ENCODE peak calls at places on chromosomes 7 and 10, in four cellular contexts. G is GM12865, O is HCT116, W is IMR-90. T is an unnamed sample.

GRCh38 chr10:97016728-97017473 is 168.9 kb downstream of the SLIT1 start:
- DNase-seq in W (no peak), G (peak; percentile 84), O (no peak), T (no peak)

GRCh38 chr7:71131753-71132520 is at the start of gene GALNT17:
- DNase-seq in W (no peak), O (no peak), G (no peak), T (no peak)

GRCh38 chr7:80027616-80028173 is 106.9 kb upstream of the GNAI1 start:
- DNase-seq in O (no peak), W (no peak), G (no peak), T (no peak)

GRCh38 chr10:36254191-36254590 is 612.1 kb upstream of the FZD8 start:
- DNase-seq in O (no peak), G (no peak), W (peak; percentile 16), T (peak; percentile 62)

GRCh38 chr7:131170440-131171105 is 157.1 kb upstream of the MKLN1 start:
- DNase-seq in W (peak; percentile 59), G (no peak), O (no peak), T (peak; percentile 31)

GRCh38 chr7:21773326-21773725 is 172.4 kb downstream of the CDCA7L start:
- DNase-seq in G (no peak), W (no peak), O (no peak), T (no peak)

GRCh38 chr7:54944179-54944578 is 74.6 kb upstream of the EGFR start:
- DNase-seq in G (no peak), O (no peak), W (peak; percentile 28), T (no peak)

GRCh38 chr10:78515037-78515872 is 481.6 kb downstream of the RPS24 start:
- DNase-seq in G (no peak), W (no peak), O (no peak), T (no peak)

GRCh38 chr7:47814905-47815613 is 133.2 kb downstream of the PKD1L1 start:
- DNase-seq in W (no peak), G (no peak), O (no peak), T (peak; percentile 22)

GRCh38 chr7:1096156-1097119 is 8.5 kb downstream of the GPER1 start:
- DNase-seq in W (no peak), O (no peak), G (no peak), T (no peak)

GRCh38 chr10:85916999-85917573 is 449.5 kb downstream of the GRID1 start:
- DNase-seq in W (no peak), O (no peak), G (no peak), T (no peak)

GRCh38 chr10:13882112-13882711 is 295.4 kb downstream of the PRPF18 start:
- DNase-seq in O (no peak), G (peak; percentile 26), W (peak; percentile 98), T (peak; percentile 96)

GRCh38 chr10:132958886-132959295 is 16.5 kb upstream of the CFAP46 start:
- DNase-seq in W (no peak), O (no peak), G (no peak), T (no peak)

GRCh38 chr7:47643716-47644400 is 61.9 kb upstream of the TNS3 start:
- DNase-seq in O (no peak), G (no peak), W (no peak), T (no peak)

GRCh38 chr7:108598153-108598552 is 28.5 kb downstream of the DNAJB9 start:
- DNase-seq in W (no peak), G (no peak), O (no peak), T (no peak)

GRCh38 chr7:136687693-136688322 is 180.6 kb upstream of the CHRM2 start:
- DNase-seq in O (no peak), W (peak; percentile 39), G (peak; percentile 38), T (peak; percentile 56)

GRCh38 chr7:32178731-32179366 is 108.6 kb upstream of the PDE1C start:
- DNase-seq in O (no peak), G (no peak), W (no peak), T (no peak)

GRCh38 chr10:30055094-30055701 is 4.2 kb downstream of the JCAD start:
- DNase-seq in W (peak; percentile 67), O (no peak), G (no peak), T (peak; percentile 36)

GRCh38 chr10:30058111-30058510 is 1.3 kb downstream of the JCAD start:
- DNase-seq in O (no peak), W (no peak), G (no peak), T (no peak)

GRCh38 chr10:30056281-30056680 is 3.1 kb downstream of the JCAD start:
- DNase-seq in O (no peak), W (peak; percentile 47), G (no peak), T (peak; percentile 47)

GRCh38 chr10:30057421-30057841 is 2.0 kb downstream of the JCAD start:
- DNase-seq in O (peak; percentile 79), G (no peak), W (peak; percentile 40), T (peak; percentile 16)

GRCh38 chr10:30056767-30057355 is 2.5 kb downstream of the JCAD start:
- DNase-seq in G (no peak), W (no peak), O (peak; percentile 60), T (peak; percentile 12)
- H3K4me3 ChIP-seq in G (no peak overlapping the region), W (peak overlapping the region; percentile 99), O (peak overlapping the region; percentile 8), T (peak overlapping the region; percentile 64)

GRCh38 chr10:87979847-87980246 is 116.4 kb downstream of the PTEN start:
- DNase-seq in G (no peak), W (no peak), O (no peak), T (no peak)
- TF ChIP-seq CTCF in G (no peak), W (no peak), O (no peak), T (no peak)

DNA sequence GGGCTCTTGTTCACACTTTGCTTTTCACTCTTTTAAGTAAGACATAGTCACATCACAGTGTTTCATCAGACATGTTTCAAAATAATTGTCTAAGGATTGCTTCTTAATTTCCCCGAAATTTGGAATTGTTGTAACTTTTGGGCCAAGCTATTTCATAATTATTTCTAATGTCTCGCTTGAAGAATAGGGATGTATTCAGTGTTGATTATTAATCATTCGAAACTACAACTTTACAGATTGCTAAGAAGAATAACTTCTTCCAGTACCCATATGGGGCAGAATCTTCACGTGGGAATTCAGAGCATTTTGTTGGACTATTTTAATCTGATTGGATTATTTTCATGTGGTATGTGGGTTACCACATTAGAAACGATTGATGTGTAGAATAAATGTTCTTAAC is 92.9 kb downstream of the TCF7L2 start:
- DNase-seq in O (no peak), W (no peak), G (no peak), T (no peak)
- H3K4me3 ChIP-seq in O (no peak overlapping the region), W (no peak overlapping the region), G (no peak overlapping the region), T (no peak overlapping the region)

GRCh38 chr10:2990764-2991163 is 76.6 kb upstream of the PFKP start:
- DNase-seq in G (no peak), O (no peak), W (no peak), T (no peak)

GRCh38 chr10:2993636-2994035 is 73.7 kb upstream of the PFKP start:
- DNase-seq in O (no peak), G (no peak), W (no peak), T (no peak)

GRCh38 chr10:2994562-2994961 is 72.8 kb upstream of the PFKP start:
- DNase-seq in O (no peak), W (peak; percentile 51), G (no peak), T (no peak)

GRCh38 chr10:2989292-2989947 is 77.9 kb upstream of the PFKP start:
- DNase-seq in G (no peak), O (no peak), W (no peak), T (no peak)

DNA sequence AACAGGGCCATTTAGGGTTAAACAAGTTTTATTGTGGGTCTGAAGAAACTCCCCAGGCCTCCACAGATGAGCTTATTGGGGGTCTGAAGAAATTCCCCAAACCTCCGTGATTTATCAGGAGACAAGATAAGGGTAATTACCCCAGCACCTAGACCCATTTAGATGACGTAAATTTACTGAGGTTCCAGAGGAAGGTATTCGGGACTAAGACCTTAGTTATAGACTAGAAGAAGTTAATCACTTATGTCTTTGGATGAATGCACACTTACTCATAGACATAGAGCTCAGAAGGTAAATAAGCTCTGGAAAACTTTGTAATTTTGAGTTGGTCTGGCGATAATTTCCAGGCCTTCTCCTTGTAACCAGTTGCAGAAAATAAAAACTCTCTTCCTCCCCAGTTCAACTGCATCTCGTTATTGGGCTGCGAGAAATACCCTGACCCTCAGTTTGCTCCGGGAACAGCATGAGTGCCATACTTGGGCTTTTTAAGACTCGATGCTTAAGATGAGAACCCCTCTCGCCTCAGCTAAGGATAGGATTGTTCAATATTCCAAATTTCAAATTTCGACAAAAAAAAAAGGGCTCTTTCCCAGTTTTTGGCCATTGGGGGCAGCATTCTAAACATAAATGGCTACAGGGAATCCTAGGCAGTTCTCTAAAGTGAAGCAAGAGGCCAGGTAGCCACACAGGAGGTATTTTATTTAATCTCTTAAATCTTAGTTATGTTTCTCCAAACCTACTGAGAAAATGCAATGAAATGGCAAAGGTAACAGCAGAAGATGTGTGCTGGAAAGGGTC is 74.7 kb upstream of the PFKP start:
- DNase-seq in G (no peak), O (no peak), W (no peak), T (no peak)
- TF ChIP-seq CTCF in G (no peak), O (peak; percentile 5), W (no peak), T (peak; percentile 33)

GRCh38 chr10:44956717-44957706 is 2.6 kb upstream of the RASSF4 start:
- DNase-seq in O (no peak), W (no peak), G (no peak), T (no peak)
- H3K4me3 ChIP-seq in O (no peak overlapping the region), W (no peak overlapping the region), G (no peak overlapping the region), T (no peak overlapping the region)

DNA sequence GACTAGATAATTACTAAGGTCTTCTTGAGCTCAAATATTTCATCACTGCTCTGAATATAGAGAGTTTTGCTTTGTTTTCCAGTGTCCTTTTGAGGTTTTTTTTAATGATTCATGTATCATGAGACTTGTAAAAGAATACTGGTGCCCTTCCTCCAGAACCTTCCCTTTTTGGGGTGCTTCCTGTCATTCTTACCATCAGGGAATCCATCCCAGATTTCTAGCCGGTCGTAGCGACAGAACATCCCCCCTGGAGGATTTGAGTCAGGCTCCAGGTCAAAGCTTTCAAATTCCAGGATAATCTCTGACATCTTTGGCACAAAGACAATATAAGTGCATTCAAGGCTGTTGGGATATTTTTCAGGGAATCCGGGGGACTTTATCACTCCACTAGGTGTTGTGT is 71.0 kb downstream of the NRP1 start:
- DNase-seq in O (no peak), G (no peak), W (peak; percentile 39), T (peak; percentile 62)
- TF ChIP-seq CTCF in O (no peak), G (no peak), W (no peak), T (no peak)

GRCh38 chr10:82190432-82191260 is 315.7 kb downstream of the NRG3 start:
- DNase-seq in G (no peak), O (no peak), W (no peak), T (peak; percentile 61)
- H3K4me3 ChIP-seq in G (no peak overlapping the region), O (no peak overlapping the region), W (no peak overlapping the region), T (no peak overlapping the region)

DNA sequence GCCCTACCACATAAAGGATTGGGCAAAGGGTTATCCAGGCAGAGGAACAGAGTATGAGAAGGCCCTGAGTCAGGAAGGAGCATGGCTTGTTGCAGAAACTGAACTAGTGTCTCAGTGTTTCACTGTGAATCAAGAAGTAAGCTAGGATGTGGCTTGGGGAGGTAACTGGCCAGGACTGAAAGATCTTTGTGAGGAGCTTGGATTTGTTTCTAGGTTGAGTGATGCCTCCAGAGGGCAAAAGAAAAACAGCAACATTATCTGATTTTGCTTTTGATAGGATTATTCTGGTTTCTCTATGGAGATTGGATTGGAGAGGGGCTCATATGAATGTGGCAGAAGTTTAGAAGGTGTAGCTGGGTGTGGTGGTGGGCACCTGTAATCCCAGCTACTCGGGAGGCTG is 137.9 kb upstream of the HDAC9 start:
- DNase-seq in O (no peak), G (peak; percentile 35), W (peak; percentile 6), T (no peak)
- TF ChIP-seq CTCF in O (no peak), G (peak; percentile 23), W (peak; percentile 17), T (peak; percentile 23)